ENCODE peak calls at places on chromosomes 12 and 14, in five cellular contexts. J is brain microvascular endothelial cell, Q is A673, I is AG04449, V is HFF-Myc. Y is an unnamed sample.

GRCh38 chr14:32354716-32355115 is 25.6 kb downstream of the AKAP6 start:
- DNase-seq in Q (no peak), J (no peak), V (no peak), I (no peak), Y (no peak)

GRCh38 chr12:131949431-131950181 is at the start of gene EP400:
- DNase-seq in Q (peak; percentile 97), J (peak; percentile 86), V (peak; percentile 52), I (peak; percentile 10), Y (peak; percentile 94)

GRCh38 chr12:67911789-67912188 is 77.5 kb upstream of the IFNG-AS1 start:
- DNase-seq in Q (no peak), J (no peak), I (no peak), V (no peak), Y (no peak)

GRCh38 chr12:116135209-116135930 is 142.1 kb downstream of the MED13L start:
- DNase-seq in J (peak; percentile 67), I (no peak), Q (peak; percentile 68), V (no peak), Y (peak; percentile 90)

GRCh38 chr14:99797231-99797630 is 4.0 kb downstream of the EML1 start:
- DNase-seq in J (no peak), V (no peak), Q (no peak), I (no peak), Y (no peak)

GRCh38 chr12:95633671-95634465 is 82.6 kb upstream of the USP44 start:
- DNase-seq in V (no peak), I (no peak), J (no peak), Q (peak; percentile 78), Y (peak; percentile 86)

GRCh38 chr12:65609359-65609771 is 214.9 kb upstream of the HMGA2 start:
- DNase-seq in Q (peak; percentile 62), V (peak; percentile 97), J (peak; percentile 95), I (peak; percentile 72), Y (peak; percentile 82)

GRCh38 chr12:120445911-120446909 is at the start of the genes GATC and TRIAP1:
- DNase-seq in Q (peak; percentile 90), I (no peak), J (peak; percentile 68), V (peak; percentile 46), Y (peak; percentile 90)

GRCh38 chr14:34161351-34162169 is 210.7 kb upstream of the EGLN3 start:
- DNase-seq in Q (no peak), I (no peak), J (no peak), V (no peak), Y (peak; percentile 83)

GRCh38 chr12:55112378-55112777 is 13.8 kb upstream of the OR9K2 start:
- DNase-seq in V (no peak), J (no peak), I (no peak), Q (no peak), Y (no peak)

GRCh38 chr14:70148911-70149675 is 39.7 kb downstream of the SLC8A3 start:
- DNase-seq in J (no peak), I (no peak), Q (no peak), V (no peak), Y (no peak)

GRCh38 chr12:7935773-7936581 is at the start of gene SLC2A3:
- DNase-seq in J (peak; percentile 87), I (peak; percentile 65), Q (peak; percentile 90), V (peak; percentile 87), Y (peak; percentile 57)

GRCh38 chr12:23729354-23729753 is 220.1 kb downstream of the SOX5 start:
- DNase-seq in I (no peak), V (no peak), Q (no peak), J (peak; percentile 12), Y (peak; percentile 72)

GRCh38 chr14:34190746-34191145 is 239.9 kb upstream of the EGLN3 start:
- DNase-seq in J (no peak), V (no peak), I (no peak), Q (no peak), Y (no peak)

GRCh38 chr12:78209851-78210493 is 379.3 kb downstream of the NAV3 start:
- DNase-seq in V (no peak), I (no peak), Q (peak; percentile 17), J (no peak), Y (no peak)

GRCh38 chr14:55749201-55749812 is 169.3 kb downstream of the KTN1 start:
- DNase-seq in I (no peak), Q (peak; percentile 62), V (no peak), J (no peak), Y (peak; percentile 79)

GRCh38 chr12:85301054-85301453 is 21.0 kb downstream of the ALX1 start:
- DNase-seq in V (no peak), Q (no peak), I (no peak), J (no peak), Y (peak; percentile 55)

GRCh38 chr14:63362305-63362914 is 43.7 kb upstream of the GPHB5 start:
- DNase-seq in V (no peak), Q (no peak), I (no peak), J (no peak), Y (no peak)

GRCh38 chr12:49456280-49456679 is 82.5 kb upstream of the KCNH3 start:
- DNase-seq in I (no peak), Q (no peak), V (no peak), J (no peak), Y (no peak)

GRCh38 chr14:104551851-104552737 is 27.5 kb upstream of the C14orf180 start:
- DNase-seq in J (no peak), V (no peak), Q (no peak), I (no peak), Y (no peak)

GRCh38 chr12:87856-88255 is 21.3 kb downstream of the IQSEC3 start:
- DNase-seq in Q (no peak), J (no peak), I (no peak), V (no peak), Y (no peak)

GRCh38 chr14:73753043-73753886 is 39.1 kb upstream of the PNMA1 start:
- DNase-seq in Q (no peak), I (no peak), V (no peak), J (no peak), Y (no peak)

GRCh38 chr14:21923820-21924219 is 250.2 kb upstream of the OR4E1 start:
- DNase-seq in Q (no peak), I (no peak), V (no peak), J (no peak), Y (no peak)

GRCh38 chr14:21921453-21921852 is 247.8 kb upstream of the OR4E1 start:
- DNase-seq in Q (no peak), V (no peak), I (no peak), J (no peak), Y (peak; percentile 6)

DNA sequence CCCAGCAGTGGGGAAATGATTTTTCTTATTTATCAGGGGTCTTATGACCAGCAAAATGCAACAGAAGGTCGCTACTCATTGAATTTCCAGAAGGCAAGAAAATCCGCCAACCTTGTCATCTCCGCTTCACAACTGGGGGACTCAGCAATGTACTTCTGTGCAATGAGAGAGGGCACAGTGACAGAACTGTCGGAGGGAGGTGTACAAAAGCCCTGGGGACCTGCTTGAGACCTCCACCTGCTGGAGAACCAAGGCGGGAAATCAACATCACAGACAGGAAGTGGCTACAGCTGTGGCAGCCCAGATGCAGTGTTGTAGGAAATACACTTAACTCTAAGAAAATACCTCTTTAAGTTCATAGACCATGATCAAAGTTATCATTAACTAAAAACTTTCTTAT is 250.9 kb upstream of the OR4E1 start:
- DNase-seq in Q (no peak), I (no peak), V (no peak), J (no peak), Y (no peak)
- TF ChIP-seq CTCF in Q (peak; percentile 8), I (no peak), V (no peak), J (no peak), Y (no peak)

GRCh38 chr14:22510527-22511110 is 78.4 kb downstream of the DAD1 start:
- DNase-seq in Q (peak; percentile 54), J (peak; percentile 4), V (peak; percentile 38), I (peak; percentile 79), Y (no peak)

GRCh38 chr14:22509751-22510300 is 79.2 kb downstream of the DAD1 start:
- DNase-seq in I (no peak), Q (peak; percentile 41), V (no peak), J (no peak), Y (no peak)

GRCh38 chr14:22509036-22509709 is 79.9 kb downstream of the DAD1 start:
- DNase-seq in I (no peak), V (no peak), Q (no peak), J (no peak), Y (no peak)

GRCh38 chr14:22513066-22513812 is 75.8 kb downstream of the DAD1 start:
- DNase-seq in I (no peak), J (no peak), Q (no peak), V (no peak), Y (no peak)

GRCh38 chr14:22512106-22512814 is 76.8 kb downstream of the DAD1 start:
- DNase-seq in I (no peak), Q (peak; percentile 39), J (no peak), V (no peak), Y (no peak)
- H3K4me3 ChIP-seq in I (no peak overlapping the region), Q (no peak overlapping the region), J (no peak overlapping the region), V (no peak overlapping the region), Y (no peak overlapping the region)

GRCh38 chr14:81382517-81383225 is 17.5 kb downstream of the STON2 start:
- DNase-seq in V (no peak), Q (no peak), J (no peak), I (no peak), Y (no peak)
- TF ChIP-seq CTCF in V (no peak), Q (no peak), J (no peak), I (no peak), Y (no peak)

DNA sequence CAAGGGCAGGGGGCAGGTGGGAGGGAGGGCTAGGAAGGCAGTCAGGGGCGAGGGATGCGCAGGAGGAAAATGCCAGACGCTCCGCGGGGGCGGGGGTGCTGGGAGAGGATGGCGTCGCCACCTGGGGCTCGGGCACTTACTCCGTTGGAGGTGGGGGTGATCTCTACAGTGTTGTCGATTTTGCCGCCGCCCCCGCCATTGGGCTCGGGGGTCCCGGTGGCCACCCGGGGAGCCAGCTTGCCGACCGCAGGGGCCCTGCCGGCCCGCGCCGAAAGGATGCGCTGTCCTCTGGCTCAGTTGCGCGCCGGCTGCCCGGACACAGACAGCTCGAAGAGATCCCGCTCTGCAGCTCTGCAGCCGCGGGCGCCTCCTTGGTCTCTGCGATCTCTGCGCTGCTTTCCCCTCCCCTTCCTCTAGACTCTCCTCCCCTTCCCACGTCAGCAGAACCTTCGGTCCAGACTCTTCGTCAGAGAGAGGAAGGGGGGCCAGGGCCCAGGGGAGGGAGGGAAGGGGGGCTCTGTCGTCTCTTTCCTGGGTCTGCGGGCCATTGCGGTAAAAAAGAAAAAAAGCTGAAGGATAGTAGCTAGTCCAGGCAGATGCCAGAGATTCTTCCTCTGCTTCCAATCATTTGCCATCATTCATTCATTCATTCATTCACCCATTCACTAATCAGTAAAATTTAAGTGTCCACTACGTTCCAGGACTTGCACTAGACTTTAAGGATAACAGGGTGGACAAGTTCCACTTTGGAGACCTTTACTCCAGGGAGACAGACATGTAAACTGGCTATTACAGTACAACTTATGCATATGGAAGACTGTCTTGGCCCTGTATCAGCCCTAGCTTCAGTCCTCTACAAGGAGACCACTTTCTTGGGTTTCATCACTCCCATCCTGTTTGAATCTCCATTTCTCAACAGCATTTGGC is at the start of gene SLC22A17:
- DNase-seq in Q (peak; percentile 91), I (peak; percentile 59), V (no peak), J (peak; percentile 85), Y (peak; percentile 74)
- H3K4me3 ChIP-seq in Q (peak within 1 kb of the TSS; percentile 76), I (peak within 1 kb of the TSS; percentile 87), V (peak within 1 kb of the TSS; percentile 49), J (peak within 1 kb of the TSS; percentile 72), Y (peak within 1 kb of the TSS; percentile 48)